ENCODE peak calls at places on chromosomes 11 and 22, in seven cellular contexts. O is A549, X is pancreas, W is body of pancreas, P is osteoblast, M is H1, L is mucosa of descending colon. R is an unnamed sample.

GRCh38 chr11:19951558-19952083 is 208.7 kb downstream of the DBX1 start:
- DNase-seq in X (no peak), M (no peak), W (no peak), P (peak; percentile 37), L (no peak), O (peak; percentile 64), R (no peak)

GRCh38 chr11:67287355-67288197 is 1.5 kb upstream of the ANKRD13D start:
- DNase-seq in M (no peak), P (peak; percentile 87), W (no peak), L (peak; percentile 40), O (no peak), X (peak; percentile 35), R (no peak)

GRCh38 chr11:128269466-128269865 is 317.9 kb downstream of the ETS1 start:
- DNase-seq in L (no peak), M (no peak), O (no peak), X (no peak), P (no peak), W (no peak), R (no peak)

GRCh38 chr11:121716060-121716459 is 263.3 kb upstream of the SORL1-AS1 start:
- DNase-seq in P (no peak), W (no peak), O (no peak), L (no peak), M (no peak), X (no peak), R (no peak)

GRCh38 chr22:17836977-17837742 is 62.9 kb upstream of the BID start:
- DNase-seq in L (no peak), X (no peak), P (no peak), W (no peak), M (peak; percentile 7), O (no peak), R (no peak)

GRCh38 chr11:64834723-64835615 is 9.5 kb downstream of the CDC42BPG start:
- DNase-seq in W (peak; percentile 64), M (no peak), L (no peak), P (peak; percentile 96), X (peak; percentile 82), O (peak; percentile 53), R (no peak)

GRCh38 chr11:117610901-117611300 is 186.1 kb downstream of the DSCAML1 start:
- DNase-seq in O (no peak), M (no peak), W (no peak), L (no peak), X (no peak), P (no peak), R (no peak)

GRCh38 chr11:15490535-15490934 is 375.8 kb downstream of the INSC start:
- DNase-seq in L (no peak), O (no peak), X (no peak), P (no peak), M (no peak), W (no peak), R (no peak)

GRCh38 chr11:14578551-14578956 is 58.4 kb upstream of the PSMA1 start:
- DNase-seq in X (no peak), L (no peak), M (no peak), P (no peak), O (peak; percentile 27), W (no peak), R (peak; percentile 41)

GRCh38 chr11:132111781-132112380 is 741.5 kb downstream of the NTM start:
- DNase-seq in W (no peak), M (no peak), L (no peak), O (no peak), X (no peak), P (no peak), R (no peak)

GRCh38 chr11:61359541-61359940 is 2.1 kb downstream of the CYB561A3 start:
- DNase-seq in X (no peak), W (no peak), L (peak; percentile 64), P (no peak), O (no peak), M (no peak), R (peak; percentile 69)

GRCh38 chr11:31957674-31958073 is 133.2 kb upstream of the RCN1 start:
- DNase-seq in W (no peak), O (no peak), M (no peak), P (no peak), X (no peak), L (no peak), R (no peak)

GRCh38 chr11:105344938-105345337 is 205.4 kb upstream of the CARD18 start:
- DNase-seq in O (no peak), X (no peak), L (no peak), P (no peak), M (no peak), W (no peak), R (no peak)

GRCh38 chr11:64848779-64849599 is 4.5 kb upstream of the CDC42BPG start:
- DNase-seq in W (peak; percentile 73), M (no peak), L (peak; percentile 88), P (no peak), X (peak; percentile 86), O (no peak), R (peak; percentile 85)

GRCh38 chr22:39510529-39511149 is 8.5 kb downstream of the MIEF1 start:
- DNase-seq in M (no peak), X (no peak), W (no peak), L (no peak), O (no peak), P (peak; percentile 3), R (no peak)

GRCh38 chr11:76856111-76856510 is 4.6 kb upstream of the ACER3 start:
- DNase-seq in P (no peak), L (no peak), O (no peak), X (no peak), W (no peak), M (no peak), R (no peak)

GRCh38 chr11:11171285-11171684 is 181.8 kb downstream of the CSNK2A3 start:
- DNase-seq in M (no peak), O (no peak), W (no peak), L (no peak), P (no peak), X (no peak), R (no peak)

GRCh38 chr11:11169715-11170351 is 183.2 kb downstream of the CSNK2A3 start:
- DNase-seq in W (no peak), M (no peak), L (no peak), P (no peak), X (no peak), O (no peak), R (no peak)

GRCh38 chr11:11167806-11168205 is 185.2 kb downstream of the CSNK2A3 start:
- DNase-seq in W (no peak), L (no peak), P (no peak), X (no peak), M (no peak), O (no peak), R (no peak)

GRCh38 chr11:11171854-11172253 is 181.2 kb downstream of the CSNK2A3 start:
- DNase-seq in X (no peak), O (no peak), L (no peak), M (no peak), P (no peak), W (no peak), R (no peak)

DNA sequence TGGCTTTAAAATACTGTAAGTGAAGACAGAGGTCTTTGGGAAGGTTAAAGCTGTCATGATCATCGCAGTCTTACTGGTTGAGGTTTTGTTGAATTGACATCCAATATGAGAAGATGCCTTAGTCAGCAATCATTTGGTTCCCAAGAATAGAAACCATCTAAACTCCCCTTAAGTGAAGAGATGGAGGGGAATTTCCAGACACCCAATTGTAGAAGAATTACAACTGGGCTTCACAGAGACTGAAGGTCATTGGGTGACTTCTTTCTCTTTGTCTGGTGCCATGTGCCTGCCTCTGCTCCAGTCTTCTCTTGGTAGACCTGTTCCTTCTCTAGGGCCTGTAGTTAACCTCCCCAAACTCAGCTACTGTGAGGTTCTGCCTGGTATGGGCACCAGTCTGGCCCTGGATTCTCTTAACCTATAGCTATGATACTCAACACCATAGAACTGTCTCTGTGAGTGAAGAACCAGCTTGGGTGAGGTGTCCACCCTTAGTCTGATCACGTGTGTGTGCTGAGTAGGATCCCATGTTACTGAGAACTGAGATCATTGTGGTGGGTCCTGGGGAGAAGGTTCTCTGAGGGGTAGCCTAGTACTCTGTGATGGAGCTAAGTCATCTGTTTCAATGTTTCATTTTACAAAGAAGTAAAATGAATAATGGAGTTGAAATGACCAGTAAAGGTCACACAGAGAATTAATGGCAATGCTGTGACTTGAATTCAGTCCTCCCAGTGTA is 182.5 kb downstream of the CSNK2A3 start:
- DNase-seq in P (peak; percentile 17), X (no peak), O (no peak), M (no peak), L (no peak), W (no peak), R (no peak)
- H3K4me1 ChIP-seq in P (no peaks in the 10 kb centered on the region), X (no peaks in the 10 kb centered on the region), O (no peaks in the 10 kb centered on the region), M (no peaks in the 10 kb centered on the region), L (peaks cover 2% of the 10 kb centered on the region), W (no peaks in the 10 kb centered on the region), R (no peaks in the 10 kb centered on the region)

GRCh38 chr11:2299773-2300172 is 1.9 kb downstream of the C11orf21 start:
- DNase-seq in X (peak; percentile 36), W (no peak), P (peak; percentile 37), M (no peak), O (no peak), L (no peak), R (no peak)

GRCh38 chr11:2298131-2298794 is 3.5 kb downstream of the C11orf21 start:
- DNase-seq in L (no peak), X (peak; percentile 67), P (peak; percentile 61), M (no peak), W (peak; percentile 7), O (no peak), R (peak; percentile 14)

GRCh38 chr11:2300290-2300935 is 1.3 kb downstream of the C11orf21 start:
- DNase-seq in W (no peak), X (peak; percentile 71), P (peak; percentile 65), M (no peak), O (no peak), L (no peak), R (peak; percentile 20)

GRCh38 chr11:2297623-2298030 is 4.1 kb downstream of the C11orf21 start:
- DNase-seq in O (no peak), P (peak; percentile 41), L (no peak), M (no peak), W (peak; percentile 5), X (no peak), R (no peak)

GRCh38 chr11:2298795-2299747 is 2.6 kb downstream of the C11orf21 start:
- DNase-seq in O (peak; percentile 59), X (peak; percentile 73), L (peak; percentile 22), M (peak; percentile 25), W (peak; percentile 9), P (peak; percentile 85), R (peak; percentile 38)
- TF ChIP-seq CTCF in O (peak; percentile 45), X (no peak), L (no peak), M (peak; percentile 77), W (no peak), P (peak; percentile 13), R (peak; percentile 26)

GRCh38 chr11:70699294-70700221 is 301.2 kb downstream of the CTTN start:
- DNase-seq in W (no peak), M (no peak), O (no peak), X (no peak), L (peak; percentile 8), P (peak; percentile 6), R (no peak)
- H3K4me1 ChIP-seq in W (peaks cover 25% of the 10 kb centered on the region), M (peaks cover 5% of the 10 kb centered on the region), O (no peaks in the 10 kb centered on the region), X (peaks cover 3% of the 10 kb centered on the region), L (no peaks in the 10 kb centered on the region), P (no peaks in the 10 kb centered on the region), R (no peaks in the 10 kb centered on the region)

GRCh38 chr11:1233351-1234053 is 10.6 kb downstream of the MUC5B start:
- DNase-seq in O (no peak), M (no peak), X (peak; percentile 58), P (peak; percentile 80), W (no peak), L (peak; percentile 85), R (peak; percentile 88)
- TF ChIP-seq CTCF in O (peak; percentile 43), M (no peak), X (no peak), P (no peak), W (no peak), L (no peak), R (peak; percentile 36)

R was measured in colonic mucosa.